ENCODE peak calls at places on chromosomes 2 and 18, in ten cellular contexts. C, A, D, O, J, U, K, R, L and X are unnamed samples.

GRCh38 chr2:122412360-122412759 is 656.9 kb downstream of the TSN start:
- DNase-seq in C (no peak), A (no peak), D (no peak), O (no peak), J (no peak), U (no peak), K (no peak), R (no peak), L (no peak), X (no peak)

GRCh38 chr2:102708847-102709559 is 52.8 kb upstream of the TMEM182 start:
- DNase-seq in C (no peak), A (peak), D (peak), O (no peak), J (no peak), U (no peak), K (peak), R (peak), L (no peak), X (no peak)

GRCh38 chr2:113305146-113305545 is 26.4 kb upstream of the PAX8 start:
- DNase-seq in C (no peak), A (no peak), D (no peak), O (no peak), J (no peak), U (no peak), K (no peak), R (peak), L (no peak), X (no peak)

GRCh38 chr18:331231-331771 is 63.5 kb upstream of the THOC1 start:
- DNase-seq in C (no peak), A (no peak), D (peak), O (no peak), J (no peak), U (no peak), K (peak), R (no peak), L (no peak), X (no peak)

GRCh38 chr2:172480301-172481218 is 53.2 kb downstream of the ITGA6 start:
- DNase-seq in C (no peak), A (no peak), D (peak), O (no peak), J (no peak), U (no peak), K (peak), R (no peak), L (peak), X (no peak)

GRCh38 chr2:149814049-149814448 is 226.5 kb upstream of the MMADHC start:
- DNase-seq in C (no peak), A (no peak), D (no peak), O (no peak), J (no peak), U (no peak), K (no peak), R (no peak), L (no peak), X (no peak)

GRCh38 chr2:26581266-26581990 is 59.7 kb downstream of the CIB4 start:
- DNase-seq in C (no peak), A (no peak), D (no peak), O (peak), J (no peak), U (no peak), K (no peak), R (no peak), L (no peak), X (no peak)

GRCh38 chr2:212245868-212246267 is 292.7 kb downstream of the ERBB4 start:
- DNase-seq in C (no peak), A (no peak), D (no peak), O (no peak), J (no peak), U (no peak), K (no peak), R (no peak), L (no peak), X (no peak)

GRCh38 chr2:133303150-133303549 is 265.1 kb downstream of the NCKAP5 start:
- DNase-seq in C (no peak), A (peak), D (peak), O (no peak), J (no peak), U (no peak), K (no peak), R (peak), L (no peak), X (no peak)

GRCh38 chr18:58043452-58044369 is at the start of gene NEDD4L:
- DNase-seq in C (peak), A (peak), D (peak), O (peak), J (peak), U (peak), K (peak), R (peak), L (peak), X (peak)

GRCh38 chr2:240143276-240143675 is 2.8 kb upstream of the OTOS start:
- DNase-seq in C (no peak), A (no peak), D (no peak), O (no peak), J (no peak), U (no peak), K (no peak), R (no peak), L (no peak), X (no peak)

GRCh38 chr2:231017250-231017636 is 20.1 kb upstream of the C2orf72 start:
- DNase-seq in C (no peak), A (peak), D (no peak), O (no peak), J (no peak), U (no peak), K (no peak), R (no peak), L (no peak), X (no peak)

GRCh38 chr2:42503291-42503690 is 9.5 kb upstream of the KCNG3 start:
- DNase-seq in C (no peak), A (peak), D (no peak), O (no peak), J (no peak), U (no peak), K (no peak), R (peak), L (no peak), X (no peak)

GRCh38 chr18:48872234-48873145 is 78.3 kb downstream of the SMAD7 start:
- DNase-seq in C (no peak), A (no peak), D (peak), O (no peak), J (no peak), U (no peak), K (no peak), R (peak), L (no peak), X (no peak)

GRCh38 chr18:63956755-63957154 is 7.7 kb downstream of the HMSD start:
- DNase-seq in C (no peak), A (no peak), D (peak), O (no peak), J (no peak), U (no peak), K (no peak), R (no peak), L (no peak), X (no peak)

GRCh38 chr18:26813043-26813442 is 52.5 kb downstream of the AQP4 start:
- DNase-seq in C (peak), A (peak), D (no peak), O (no peak), J (no peak), U (no peak), K (peak), R (peak), L (peak), X (peak)

GRCh38 chr2:75432761-75433361 is 127.9 kb downstream of the EVA1A start:
- DNase-seq in C (peak), A (no peak), D (peak), O (peak), J (no peak), U (no peak), K (peak), R (no peak), L (no peak), X (no peak)

GRCh38 chr2:23386422-23387220 is 1.6 kb downstream of the KLHL29 start:
- DNase-seq in C (no peak), A (peak), D (no peak), O (peak), J (no peak), U (no peak), K (no peak), R (no peak), L (no peak), X (peak)

GRCh38 chr2:65165595-65165994 is 35.7 kb upstream of the RAB1A start:
- DNase-seq in C (no peak), A (no peak), D (no peak), O (no peak), J (no peak), U (no peak), K (no peak), R (no peak), L (no peak), X (no peak)

GRCh38 chr2:11998218-11998617 is 251.8 kb downstream of the LPIN1 start:
- DNase-seq in C (no peak), A (no peak), D (peak), O (no peak), J (no peak), U (no peak), K (peak), R (peak), L (no peak), X (no peak)

GRCh38 chr2:194750926-194751325 is 906.1 kb upstream of the SLC39A10 start:
- DNase-seq in C (no peak), A (no peak), D (no peak), O (no peak), J (no peak), U (no peak), K (no peak), R (no peak), L (no peak), X (no peak)

GRCh38 chr2:171244970-171245782 is 84.5 kb upstream of the TLK1 start:
- DNase-seq in C (no peak), A (peak), D (peak), O (no peak), J (no peak), U (no peak), K (peak), R (peak), L (no peak), X (no peak)
- H3K4me3 ChIP-seq in C (no peak), A (no peak), D (no peak), O (no peak), J (no peak), U (no peak), K (no peak), R (no peak), L (no peak), X (no peak)

GRCh38 chr2:232367591-232368233 is 10.8 kb upstream of the ALPP start:
- DNase-seq in C (no peak), A (peak), D (no peak), O (peak), J (no peak), U (no peak), K (no peak), R (no peak), L (no peak), X (no peak)
- TF ChIP-seq CTCF in C (no peak), A (peak), D (peak), O (peak), J (no peak), U (no peak), K (peak), R (peak), L (no peak), X (no peak)

GRCh38 chr2:36358317-36358659 is 2.7 kb downstream of the CRIM1 start:
- DNase-seq in C (no peak), A (no peak), D (peak), O (no peak), J (no peak), U (no peak), K (peak), R (no peak), L (no peak), X (no peak)
- H3K4me3 ChIP-seq in C (peak), A (peak), D (peak), O (peak), J (peak), U (peak), K (peak), R (peak), L (peak), X (peak)

GRCh38 chr2:46509804-46510203 is 30.4 kb downstream of the TMEM247 start:
- DNase-seq in C (no peak), A (no peak), D (no peak), O (no peak), J (no peak), U (no peak), K (no peak), R (no peak), L (no peak), X (no peak)
- TF ChIP-seq CTCF in C (no peak), A (no peak), D (no peak), O (no peak), J (no peak), U (no peak), K (no peak), R (no peak), L (no peak), X (no peak)

DNA sequence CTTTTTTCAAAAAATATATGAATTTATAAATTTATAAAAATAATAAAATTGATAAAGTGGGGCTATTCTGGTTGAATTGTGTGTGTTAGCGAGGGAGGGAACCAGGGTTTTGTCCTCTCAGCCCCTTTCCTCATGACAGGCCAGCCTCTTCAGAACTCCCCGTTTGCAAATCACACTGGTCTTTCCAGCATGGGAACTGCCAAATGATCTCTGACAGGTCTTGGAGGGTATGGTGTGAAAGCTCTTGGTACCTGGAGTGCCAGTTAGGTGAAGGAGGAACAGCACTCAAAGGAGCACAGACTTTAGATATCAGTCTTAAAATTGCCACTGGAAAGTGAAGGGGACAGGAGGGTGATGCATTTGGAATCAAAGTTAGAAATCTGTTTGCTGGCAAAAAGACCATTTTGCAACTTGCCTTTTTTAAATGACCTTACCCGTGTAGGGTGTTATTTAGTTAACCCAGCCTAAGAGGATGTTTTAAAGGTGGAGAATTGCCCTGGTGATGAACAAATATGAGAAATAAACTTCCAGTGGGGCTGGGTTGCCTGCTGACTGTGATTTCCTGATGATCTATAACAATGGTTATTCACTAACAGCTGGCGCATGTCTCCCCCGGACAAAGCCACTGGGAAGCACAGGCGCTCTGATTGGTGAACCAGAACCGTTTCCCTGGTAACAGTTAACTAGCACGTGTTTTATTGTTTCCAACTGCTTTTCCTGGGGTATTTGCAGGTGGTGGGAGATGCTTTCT is 85.3 kb upstream of the EFEMP1 start:
- DNase-seq in C (peak), A (peak), D (peak), O (no peak), J (peak), U (peak), K (peak), R (peak), L (peak), X (no peak)
- H3K4me3 ChIP-seq in C (no peak), A (no peak), D (no peak), O (no peak), J (no peak), U (no peak), K (no peak), R (no peak), L (no peak), X (no peak)